ENCODE peak calls at places on chromosomes 7 and 10, in seven cellular contexts. One of them, this sample, is unnamed.

GRCh38 chr7:12322287-12322902 is 81.3 kb downstream of the VWDE start:
- DNase-seq in MCF 10A: peak; percentile 38
- DNase-seq in RWPE1: no peak
- DNase-seq in anterior cingulate cortex: no peak
- DNase-seq in stimulated activated CD8-positive, alpha-beta memory T cell treated with anti-CD3 and anti-CD28 coated beads, Interleukin-4, amount 100 ng/mL, for 1 hour: no peak
- DNase-seq in NCI-H1105 treated with DMSO at 0.1 percent for 48 hours: peak; percentile 80
- DNase-seq in stromal cell of bone marrow: no peak
- DNase-seq in this sample: peak; percentile 10

GRCh38 chr10:7686351-7687171 is 16.6 kb upstream of the ITIH2 start:
- DNase-seq in MCF 10A: no peak
- DNase-seq in RWPE1: no peak
- DNase-seq in anterior cingulate cortex: no peak
- DNase-seq in stimulated activated CD8-positive, alpha-beta memory T cell treated with anti-CD3 and anti-CD28 coated beads, Interleukin-4, amount 100 ng/mL, for 1 hour: no peak
- DNase-seq in NCI-H1105 treated with DMSO at 0.1 percent for 48 hours: peak; percentile 7
- DNase-seq in stromal cell of bone marrow: no peak
- DNase-seq in this sample: no peak

GRCh38 chr10:76430330-76430729 is 998.9 kb downstream of the LRMDA start:
- DNase-seq in MCF 10A: no peak
- DNase-seq in RWPE1: no peak
- DNase-seq in anterior cingulate cortex: no peak
- DNase-seq in stimulated activated CD8-positive, alpha-beta memory T cell treated with anti-CD3 and anti-CD28 coated beads, Interleukin-4, amount 100 ng/mL, for 1 hour: no peak
- DNase-seq in NCI-H1105 treated with DMSO at 0.1 percent for 48 hours: no peak
- DNase-seq in stromal cell of bone marrow: no peak
- DNase-seq in this sample: no peak

GRCh38 chr10:77576633-77577032 is 61.0 kb downstream of the KCNMA1 start:
- DNase-seq in MCF 10A: no peak
- DNase-seq in RWPE1: no peak
- DNase-seq in anterior cingulate cortex: no peak
- DNase-seq in stimulated activated CD8-positive, alpha-beta memory T cell treated with anti-CD3 and anti-CD28 coated beads, Interleukin-4, amount 100 ng/mL, for 1 hour: no peak
- DNase-seq in NCI-H1105 treated with DMSO at 0.1 percent for 48 hours: no peak
- DNase-seq in stromal cell of bone marrow: no peak
- DNase-seq in this sample: no peak

GRCh38 chr10:13701157-13701919 is 114.6 kb downstream of the PRPF18 start:
- DNase-seq in MCF 10A: peak; percentile 22
- DNase-seq in RWPE1: no peak
- DNase-seq in anterior cingulate cortex: no peak
- DNase-seq in stimulated activated CD8-positive, alpha-beta memory T cell treated with anti-CD3 and anti-CD28 coated beads, Interleukin-4, amount 100 ng/mL, for 1 hour: no peak
- DNase-seq in NCI-H1105 treated with DMSO at 0.1 percent for 48 hours: no peak
- DNase-seq in stromal cell of bone marrow: no peak
- DNase-seq in this sample: no peak

GRCh38 chr7:108097703-108098102 is 32.5 kb downstream of the LAMB4 start:
- DNase-seq in MCF 10A: peak; percentile 66
- DNase-seq in RWPE1: peak; percentile 22
- DNase-seq in anterior cingulate cortex: no peak
- DNase-seq in stimulated activated CD8-positive, alpha-beta memory T cell treated with anti-CD3 and anti-CD28 coated beads, Interleukin-4, amount 100 ng/mL, for 1 hour: no peak
- DNase-seq in NCI-H1105 treated with DMSO at 0.1 percent for 48 hours: no peak
- DNase-seq in stromal cell of bone marrow: no peak
- DNase-seq in this sample: peak; percentile 19

GRCh38 chr7:45712057-45712689 is 138.0 kb downstream of the ADCY1 start:
- DNase-seq in MCF 10A: no peak
- DNase-seq in RWPE1: no peak
- DNase-seq in anterior cingulate cortex: no peak
- DNase-seq in stimulated activated CD8-positive, alpha-beta memory T cell treated with anti-CD3 and anti-CD28 coated beads, Interleukin-4, amount 100 ng/mL, for 1 hour: no peak
- DNase-seq in NCI-H1105 treated with DMSO at 0.1 percent for 48 hours: no peak
- DNase-seq in stromal cell of bone marrow: no peak
- DNase-seq in this sample: no peak

GRCh38 chr10:17062493-17063487 is 66.8 kb downstream of the CUBN start:
- DNase-seq in MCF 10A: peak; percentile 72
- DNase-seq in RWPE1: peak; percentile 81
- DNase-seq in anterior cingulate cortex: no peak
- DNase-seq in stimulated activated CD8-positive, alpha-beta memory T cell treated with anti-CD3 and anti-CD28 coated beads, Interleukin-4, amount 100 ng/mL, for 1 hour: no peak
- DNase-seq in NCI-H1105 treated with DMSO at 0.1 percent for 48 hours: no peak
- DNase-seq in stromal cell of bone marrow: peak; percentile 75
- DNase-seq in this sample: peak; percentile 30

GRCh38 chr7:113087278-113087998 is 811 bp upstream of the GPR85 start:
- DNase-seq in MCF 10A: peak; percentile 67
- DNase-seq in RWPE1: peak; percentile 64
- DNase-seq in anterior cingulate cortex: no peak
- DNase-seq in stimulated activated CD8-positive, alpha-beta memory T cell treated with anti-CD3 and anti-CD28 coated beads, Interleukin-4, amount 100 ng/mL, for 1 hour: no peak
- DNase-seq in NCI-H1105 treated with DMSO at 0.1 percent for 48 hours: no peak
- DNase-seq in stromal cell of bone marrow: peak; percentile 88
- DNase-seq in this sample: no peak

This sample was measured in adrenal gland.